ENCODE peak calls at places on chromosomes 4 and X, in eight cellular contexts. One of them, this sample, is unnamed.

GRCh38 chr4:115113382-115114106 is at the start of gene NDST4:
- DNase-seq in AG09309: no peak
- DNase-seq in suprapubic skin: no peak
- DNase-seq in colonic mucosa: no peak
- DNase-seq in bronchial epithelial cell: peak; percentile 5
- DNase-seq in GM06990: no peak
- DNase-seq in OCI-LY7: no peak
- DNase-seq in CD8-positive, alpha-beta T cell: no peak
- DNase-seq in this sample: no peak

GRCh38 chrX:68754406-68754805 is 74.4 kb upstream of the EFNB1 start:
- DNase-seq in AG09309: no peak
- DNase-seq in suprapubic skin: no peak
- DNase-seq in colonic mucosa: no peak
- DNase-seq in bronchial epithelial cell: no peak
- DNase-seq in GM06990: no peak
- DNase-seq in OCI-LY7: no peak
- DNase-seq in CD8-positive, alpha-beta T cell: no peak
- DNase-seq in this sample: peak; percentile 5

GRCh38 chrX:7149421-7149820 is 1.5 kb upstream of the PUDP start:
- DNase-seq in AG09309: no peak
- DNase-seq in suprapubic skin: no peak
- DNase-seq in colonic mucosa: no peak
- DNase-seq in bronchial epithelial cell: no peak
- DNase-seq in GM06990: peak; percentile 22
- DNase-seq in OCI-LY7: no peak
- DNase-seq in CD8-positive, alpha-beta T cell: no peak
- DNase-seq in this sample: no peak

GRCh38 chrX:107629533-107629909 is 1.2 kb downstream of the PRPS1 start:
- DNase-seq in AG09309: no peak
- DNase-seq in suprapubic skin: no peak
- DNase-seq in colonic mucosa: no peak
- DNase-seq in bronchial epithelial cell: peak; percentile 2
- DNase-seq in GM06990: no peak
- DNase-seq in OCI-LY7: peak; percentile 48
- DNase-seq in CD8-positive, alpha-beta T cell: no peak
- DNase-seq in this sample: no peak

GRCh38 chrX:44946771-44947170 is 73.8 kb downstream of the KDM6A start:
- DNase-seq in AG09309: no peak
- DNase-seq in suprapubic skin: no peak
- DNase-seq in colonic mucosa: no peak
- DNase-seq in bronchial epithelial cell: peak; percentile 22
- DNase-seq in GM06990: no peak
- DNase-seq in OCI-LY7: no peak
- DNase-seq in CD8-positive, alpha-beta T cell: no peak
- DNase-seq in this sample: no peak

GRCh38 chrX:11888421-11888820 is 130.4 kb downstream of the MSL3 start:
- DNase-seq in AG09309: no peak
- DNase-seq in suprapubic skin: no peak
- DNase-seq in colonic mucosa: no peak
- DNase-seq in bronchial epithelial cell: peak; percentile 59
- DNase-seq in GM06990: no peak
- DNase-seq in OCI-LY7: no peak
- DNase-seq in CD8-positive, alpha-beta T cell: no peak
- DNase-seq in this sample: no peak

GRCh38 chr4:17283832-17284231 is 228.1 kb downstream of the QDPR start:
- DNase-seq in AG09309: no peak
- DNase-seq in suprapubic skin: no peak
- DNase-seq in colonic mucosa: no peak
- DNase-seq in bronchial epithelial cell: no peak
- DNase-seq in GM06990: no peak
- DNase-seq in OCI-LY7: no peak
- DNase-seq in CD8-positive, alpha-beta T cell: no peak
- DNase-seq in this sample: no peak

GRCh38 chr4:65661469-65661868 is 8.8 kb downstream of the EPHA5 start:
- DNase-seq in AG09309: no peak
- DNase-seq in suprapubic skin: no peak
- DNase-seq in colonic mucosa: no peak
- DNase-seq in bronchial epithelial cell: no peak
- DNase-seq in GM06990: no peak
- DNase-seq in OCI-LY7: no peak
- DNase-seq in CD8-positive, alpha-beta T cell: no peak
- DNase-seq in this sample: no peak

GRCh38 chr4:15416357-15417327 is 11.2 kb upstream of the C1QTNF7 start:
- DNase-seq in AG09309: no peak
- DNase-seq in suprapubic skin: no peak
- DNase-seq in colonic mucosa: no peak
- DNase-seq in bronchial epithelial cell: no peak
- DNase-seq in GM06990: no peak
- DNase-seq in OCI-LY7: no peak
- DNase-seq in CD8-positive, alpha-beta T cell: no peak
- DNase-seq in this sample: no peak

GRCh38 chr4:40241936-40242590 is 45.2 kb downstream of the RHOH start:
- DNase-seq in AG09309: no peak
- DNase-seq in suprapubic skin: no peak
- DNase-seq in colonic mucosa: no peak
- DNase-seq in bronchial epithelial cell: no peak
- DNase-seq in GM06990: no peak
- DNase-seq in OCI-LY7: no peak
- DNase-seq in CD8-positive, alpha-beta T cell: no peak
- DNase-seq in this sample: no peak

GRCh38 chr4:120801171-120801758 is 121.3 kb downstream of the PRDM5 start:
- DNase-seq in AG09309: peak; percentile 25
- DNase-seq in suprapubic skin: no peak
- DNase-seq in colonic mucosa: no peak
- DNase-seq in bronchial epithelial cell: peak; percentile 61
- DNase-seq in GM06990: no peak
- DNase-seq in OCI-LY7: no peak
- DNase-seq in CD8-positive, alpha-beta T cell: no peak
- DNase-seq in this sample: no peak

GRCh38 chrX:39758791-39759525 is 338.8 kb downstream of the BCOR start:
- DNase-seq in AG09309: no peak
- DNase-seq in suprapubic skin: no peak
- DNase-seq in colonic mucosa: no peak
- DNase-seq in bronchial epithelial cell: no peak
- DNase-seq in GM06990: no peak
- DNase-seq in OCI-LY7: no peak
- DNase-seq in CD8-positive, alpha-beta T cell: no peak
- DNase-seq in this sample: no peak

GRCh38 chr4:176002007-176002623 is 63.5 kb upstream of the WDR17 start:
- DNase-seq in AG09309: no peak
- DNase-seq in suprapubic skin: peak; percentile 60
- DNase-seq in colonic mucosa: peak; percentile 18
- DNase-seq in bronchial epithelial cell: no peak
- DNase-seq in GM06990: peak; percentile 84
- DNase-seq in OCI-LY7: peak; percentile 80
- DNase-seq in CD8-positive, alpha-beta T cell: no peak
- DNase-seq in this sample: no peak

GRCh38 chr4:139919513-139919912 is 234.5 kb downstream of the MAML3 start:
- DNase-seq in AG09309: no peak
- DNase-seq in suprapubic skin: no peak
- DNase-seq in colonic mucosa: no peak
- DNase-seq in bronchial epithelial cell: no peak
- DNase-seq in GM06990: no peak
- DNase-seq in OCI-LY7: no peak
- DNase-seq in CD8-positive, alpha-beta T cell: no peak
- DNase-seq in this sample: no peak

GRCh38 chr4:4866124-4866832 is 6.8 kb downstream of the MSX1 start:
- DNase-seq in AG09309: no peak
- DNase-seq in suprapubic skin: no peak
- DNase-seq in colonic mucosa: no peak
- DNase-seq in bronchial epithelial cell: no peak
- DNase-seq in GM06990: peak; percentile 44
- DNase-seq in OCI-LY7: no peak
- DNase-seq in CD8-positive, alpha-beta T cell: no peak
- DNase-seq in this sample: no peak

GRCh38 chr4:76977731-76978350 is 28.3 kb downstream of the SEPTIN11 start:
- DNase-seq in AG09309: no peak
- DNase-seq in suprapubic skin: no peak
- DNase-seq in colonic mucosa: no peak
- DNase-seq in bronchial epithelial cell: peak; percentile 75
- DNase-seq in GM06990: no peak
- DNase-seq in OCI-LY7: no peak
- DNase-seq in CD8-positive, alpha-beta T cell: no peak
- DNase-seq in this sample: no peak

GRCh38 chr4:47340914-47341313 is 122.6 kb downstream of the COMMD8 start:
- DNase-seq in AG09309: no peak
- DNase-seq in suprapubic skin: no peak
- DNase-seq in colonic mucosa: no peak
- DNase-seq in bronchial epithelial cell: no peak
- DNase-seq in GM06990: no peak
- DNase-seq in OCI-LY7: no peak
- DNase-seq in CD8-positive, alpha-beta T cell: no peak
- DNase-seq in this sample: no peak

GRCh38 chrX:149641832-149642231 is 10.2 kb upstream of the TMEM185A start:
- DNase-seq in AG09309: peak; percentile 7
- DNase-seq in suprapubic skin: no peak
- DNase-seq in colonic mucosa: no peak
- DNase-seq in bronchial epithelial cell: no peak
- DNase-seq in GM06990: no peak
- DNase-seq in OCI-LY7: no peak
- DNase-seq in CD8-positive, alpha-beta T cell: no peak
- DNase-seq in this sample: no peak

GRCh38 chr4:121594796-121595526 is 101.8 kb downstream of the ANXA5 start:
- DNase-seq in AG09309: peak; percentile 3
- DNase-seq in suprapubic skin: no peak
- DNase-seq in colonic mucosa: no peak
- DNase-seq in bronchial epithelial cell: peak; percentile 60
- DNase-seq in GM06990: no peak
- DNase-seq in OCI-LY7: no peak
- DNase-seq in CD8-positive, alpha-beta T cell: no peak
- DNase-seq in this sample: no peak

GRCh38 chr4:73828945-73829344 is 7.5 kb upstream of the CXCL6 start:
- DNase-seq in AG09309: no peak
- DNase-seq in suprapubic skin: no peak
- DNase-seq in colonic mucosa: no peak
- DNase-seq in bronchial epithelial cell: peak; percentile 53
- DNase-seq in GM06990: no peak
- DNase-seq in OCI-LY7: no peak
- DNase-seq in CD8-positive, alpha-beta T cell: no peak
- DNase-seq in this sample: no peak

GRCh38 chr4:103786014-103786413 is 66.2 kb upstream of the TACR3 start:
- DNase-seq in AG09309: no peak
- DNase-seq in suprapubic skin: no peak
- DNase-seq in colonic mucosa: no peak
- DNase-seq in bronchial epithelial cell: peak; percentile 46
- DNase-seq in GM06990: peak; percentile 2
- DNase-seq in OCI-LY7: peak; percentile 59
- DNase-seq in CD8-positive, alpha-beta T cell: no peak
- DNase-seq in this sample: no peak

GRCh38 chr4:8264106-8264505 is 5.4 kb upstream of the HTRA3 start:
- DNase-seq in AG09309: no peak
- DNase-seq in suprapubic skin: no peak
- DNase-seq in colonic mucosa: no peak
- DNase-seq in bronchial epithelial cell: no peak
- DNase-seq in GM06990: no peak
- DNase-seq in OCI-LY7: no peak
- DNase-seq in CD8-positive, alpha-beta T cell: no peak
- DNase-seq in this sample: no peak

GRCh38 chrX:120999413-120999812 is 13.9 kb upstream of the CT47A1 start:
- DNase-seq in AG09309: no peak
- DNase-seq in suprapubic skin: no peak
- DNase-seq in colonic mucosa: no peak
- DNase-seq in bronchial epithelial cell: no peak
- DNase-seq in GM06990: no peak
- DNase-seq in OCI-LY7: no peak
- DNase-seq in CD8-positive, alpha-beta T cell: no peak
- DNase-seq in this sample: no peak

DNA sequence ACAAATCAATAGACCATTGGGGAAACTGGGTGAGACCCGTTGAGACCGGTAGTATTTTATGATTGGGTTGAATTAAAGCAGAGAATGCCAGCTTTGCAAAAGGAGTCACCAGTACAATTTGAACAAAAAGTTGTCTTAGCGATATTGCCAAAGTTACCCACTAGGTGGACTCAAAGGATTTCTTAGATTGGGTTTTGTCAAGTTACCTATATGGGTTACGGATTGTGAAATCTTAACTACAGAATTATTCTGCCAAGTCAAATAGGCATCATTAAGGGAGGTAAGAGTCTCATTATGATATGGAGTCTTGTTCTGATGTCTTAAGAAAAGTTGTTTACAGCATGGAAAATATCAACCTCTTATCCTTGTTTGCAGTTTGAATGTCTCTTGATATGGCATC is 15.0 kb upstream of the CT47A1 start:
- DNase-seq in AG09309: no peak
- DNase-seq in suprapubic skin: no peak
- DNase-seq in colonic mucosa: no peak
- DNase-seq in bronchial epithelial cell: peak; percentile 51
- DNase-seq in GM06990: no peak
- DNase-seq in OCI-LY7: peak; percentile 3
- DNase-seq in CD8-positive, alpha-beta T cell: no peak
- DNase-seq in this sample: no peak
- TF ChIP-seq CTCF in AG09309: peak; percentile 11
- TF ChIP-seq CTCF in suprapubic skin: no peak
- TF ChIP-seq CTCF in colonic mucosa: no peak
- TF ChIP-seq CTCF in bronchial epithelial cell: peak; percentile 38
- TF ChIP-seq CTCF in GM06990: peak; percentile 28
- TF ChIP-seq CTCF in OCI-LY7: peak; percentile 62
- TF ChIP-seq CTCF in CD8-positive, alpha-beta T cell: no peak
- TF ChIP-seq CTCF in this sample: no peak

DNA sequence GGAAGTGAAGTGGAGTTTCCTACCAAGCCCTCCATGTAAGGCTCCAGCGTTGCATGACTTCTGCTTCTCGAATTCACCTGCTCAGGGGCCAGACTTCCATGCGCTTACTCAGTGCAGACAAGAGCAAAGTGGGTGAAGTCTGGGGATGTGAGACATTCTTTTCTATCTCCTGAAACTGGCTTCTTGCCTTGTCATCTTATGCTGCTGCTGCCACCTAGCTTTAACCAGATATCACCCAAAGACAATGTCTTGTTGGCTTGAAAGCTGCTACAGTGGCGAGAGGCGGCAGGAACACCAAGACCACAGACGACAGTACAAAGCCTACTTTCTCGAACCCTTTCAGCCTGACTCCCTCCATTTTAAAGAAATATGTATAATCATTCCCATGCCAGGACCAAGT is 103.6 kb upstream of the ADGRG2 start:
- DNase-seq in AG09309: no peak
- DNase-seq in suprapubic skin: no peak
- DNase-seq in colonic mucosa: no peak
- DNase-seq in bronchial epithelial cell: peak; percentile 30
- DNase-seq in GM06990: no peak
- DNase-seq in OCI-LY7: no peak
- DNase-seq in CD8-positive, alpha-beta T cell: no peak
- DNase-seq in this sample: no peak
- TF ChIP-seq CTCF in AG09309: no peak
- TF ChIP-seq CTCF in suprapubic skin: no peak
- TF ChIP-seq CTCF in colonic mucosa: no peak
- TF ChIP-seq CTCF in bronchial epithelial cell: peak; percentile 28
- TF ChIP-seq CTCF in GM06990: peak; percentile 46
- TF ChIP-seq CTCF in OCI-LY7: no peak
- TF ChIP-seq CTCF in CD8-positive, alpha-beta T cell: no peak
- TF ChIP-seq CTCF in this sample: no peak

GRCh38 chr4:102449751-102450352 is 51.3 kb upstream of the NFKB1 start:
- DNase-seq in AG09309: no peak
- DNase-seq in suprapubic skin: no peak
- DNase-seq in colonic mucosa: peak; percentile 63
- DNase-seq in bronchial epithelial cell: peak; percentile 66
- DNase-seq in GM06990: peak; percentile 9
- DNase-seq in OCI-LY7: peak; percentile 68
- DNase-seq in CD8-positive, alpha-beta T cell: peak; percentile 21
- DNase-seq in this sample: no peak
- TF ChIP-seq CTCF in AG09309: peak; percentile 72
- TF ChIP-seq CTCF in suprapubic skin: peak; percentile 43
- TF ChIP-seq CTCF in colonic mucosa: peak; percentile 63
- TF ChIP-seq CTCF in bronchial epithelial cell: peak; percentile 62
- TF ChIP-seq CTCF in GM06990: peak; percentile 65
- TF ChIP-seq CTCF in OCI-LY7: peak; percentile 87
- TF ChIP-seq CTCF in CD8-positive, alpha-beta T cell: peak; percentile 83
- TF ChIP-seq CTCF in this sample: peak; percentile 25

GRCh38 chr4:78923459-78924312 is 15.6 kb downstream of the PAQR3 start:
- DNase-seq in AG09309: no peak
- DNase-seq in suprapubic skin: no peak
- DNase-seq in colonic mucosa: no peak
- DNase-seq in bronchial epithelial cell: peak; percentile 3
- DNase-seq in GM06990: no peak
- DNase-seq in OCI-LY7: peak; percentile 15
- DNase-seq in CD8-positive, alpha-beta T cell: no peak
- DNase-seq in this sample: no peak
- TF ChIP-seq CTCF in AG09309: no peak
- TF ChIP-seq CTCF in suprapubic skin: no peak
- TF ChIP-seq CTCF in colonic mucosa: no peak
- TF ChIP-seq CTCF in bronchial epithelial cell: no peak
- TF ChIP-seq CTCF in GM06990: peak; percentile 21
- TF ChIP-seq CTCF in OCI-LY7: peak; percentile 64
- TF ChIP-seq CTCF in CD8-positive, alpha-beta T cell: no peak
- TF ChIP-seq CTCF in this sample: no peak